ENCODE peak calls at places on chromosomes 11 and 22, in nine cellular contexts. One of them, this sample, is unnamed.

GRCh38 chr22:17965538-17966402 is 58.6 kb downstream of the MICAL3 start:
- DNase-seq in IMR-90: no peak
- DNase-seq in midbrain: no peak
- DNase-seq in SHP77 treated with DMSO at 0.1 percent for 48 hours: no peak
- DNase-seq in small intestine: no peak
- DNase-seq in NCI-H460: no peak
- DNase-seq in stimulated activated CD4-positive, alpha-beta T cell treated with anti-CD3 and anti-CD28 coated beads, Interleukin-4, amount 100 ng/mL, for 4 hours: no peak
- DNase-seq in effector CD4-positive, alpha-beta T cell: no peak
- DNase-seq in H9: no peak
- DNase-seq in this sample: no peak

GRCh38 chr22:17578129-17578754 is 14.9 kb downstream of the SLC25A18 start:
- DNase-seq in stimulated activated CD4-positive, alpha-beta T cell treated with anti-CD3 and anti-CD28 coated beads, Interleukin-4, amount 100 ng/mL, for 4 hours: no peak
- DNase-seq in midbrain: peak; percentile 85
- DNase-seq in effector CD4-positive, alpha-beta T cell: no peak
- DNase-seq in IMR-90: peak; percentile 36
- DNase-seq in small intestine: no peak
- DNase-seq in SHP77 treated with DMSO at 0.1 percent for 48 hours: no peak
- DNase-seq in NCI-H460: peak; percentile 60
- DNase-seq in H9: no peak
- DNase-seq in this sample: no peak

GRCh38 chr11:18705651-18706281 is 7.2 kb downstream of the TMEM86A start:
- DNase-seq in IMR-90: no peak
- DNase-seq in stimulated activated CD4-positive, alpha-beta T cell treated with anti-CD3 and anti-CD28 coated beads, Interleukin-4, amount 100 ng/mL, for 4 hours: peak; percentile 15
- DNase-seq in SHP77 treated with DMSO at 0.1 percent for 48 hours: no peak
- DNase-seq in NCI-H460: no peak
- DNase-seq in small intestine: no peak
- DNase-seq in H9: no peak
- DNase-seq in midbrain: peak; percentile 10
- DNase-seq in effector CD4-positive, alpha-beta T cell: no peak
- DNase-seq in this sample: no peak

GRCh38 chr22:36327922-36328551 is 59.7 kb downstream of the MYH9 start:
- DNase-seq in IMR-90: peak; percentile 78
- DNase-seq in stimulated activated CD4-positive, alpha-beta T cell treated with anti-CD3 and anti-CD28 coated beads, Interleukin-4, amount 100 ng/mL, for 4 hours: no peak
- DNase-seq in midbrain: no peak
- DNase-seq in H9: no peak
- DNase-seq in small intestine: peak; percentile 26
- DNase-seq in NCI-H460: no peak
- DNase-seq in effector CD4-positive, alpha-beta T cell: no peak
- DNase-seq in SHP77 treated with DMSO at 0.1 percent for 48 hours: peak; percentile 59
- DNase-seq in this sample: no peak

GRCh38 chr11:76051937-76052336 is 154.4 kb downstream of the WNT11 start:
- DNase-seq in NCI-H460: no peak
- DNase-seq in small intestine: peak; percentile 73
- DNase-seq in stimulated activated CD4-positive, alpha-beta T cell treated with anti-CD3 and anti-CD28 coated beads, Interleukin-4, amount 100 ng/mL, for 4 hours: no peak
- DNase-seq in midbrain: no peak
- DNase-seq in IMR-90: no peak
- DNase-seq in H9: no peak
- DNase-seq in SHP77 treated with DMSO at 0.1 percent for 48 hours: no peak
- DNase-seq in effector CD4-positive, alpha-beta T cell: no peak
- DNase-seq in this sample: no peak

GRCh38 chr22:32348031-32348611 is 9.5 kb upstream of the RFPL3 start:
- DNase-seq in NCI-H460: no peak
- DNase-seq in effector CD4-positive, alpha-beta T cell: no peak
- DNase-seq in IMR-90: no peak
- DNase-seq in small intestine: peak; percentile 57
- DNase-seq in stimulated activated CD4-positive, alpha-beta T cell treated with anti-CD3 and anti-CD28 coated beads, Interleukin-4, amount 100 ng/mL, for 4 hours: no peak
- DNase-seq in H9: no peak
- DNase-seq in SHP77 treated with DMSO at 0.1 percent for 48 hours: no peak
- DNase-seq in midbrain: no peak
- DNase-seq in this sample: no peak

GRCh38 chr11:68980776-68981065 is at the start of gene MRGPRD:
- DNase-seq in midbrain: no peak
- DNase-seq in H9: no peak
- DNase-seq in effector CD4-positive, alpha-beta T cell: no peak
- DNase-seq in SHP77 treated with DMSO at 0.1 percent for 48 hours: no peak
- DNase-seq in stimulated activated CD4-positive, alpha-beta T cell treated with anti-CD3 and anti-CD28 coated beads, Interleukin-4, amount 100 ng/mL, for 4 hours: no peak
- DNase-seq in small intestine: no peak
- DNase-seq in NCI-H460: no peak
- DNase-seq in IMR-90: no peak
- DNase-seq in this sample: no peak

GRCh38 chr11:8180469-8180868 is 11.6 kb upstream of the RIC3 start:
- DNase-seq in NCI-H460: no peak
- DNase-seq in SHP77 treated with DMSO at 0.1 percent for 48 hours: no peak
- DNase-seq in IMR-90: no peak
- DNase-seq in effector CD4-positive, alpha-beta T cell: no peak
- DNase-seq in stimulated activated CD4-positive, alpha-beta T cell treated with anti-CD3 and anti-CD28 coated beads, Interleukin-4, amount 100 ng/mL, for 4 hours: no peak
- DNase-seq in small intestine: no peak
- DNase-seq in H9: peak; percentile 67
- DNase-seq in midbrain: no peak
- DNase-seq in this sample: peak; percentile 44

GRCh38 chr11:85725510-85726258 is 39.7 kb upstream of the CCDC89 start:
- DNase-seq in NCI-H460: no peak
- DNase-seq in H9: no peak
- DNase-seq in SHP77 treated with DMSO at 0.1 percent for 48 hours: no peak
- DNase-seq in effector CD4-positive, alpha-beta T cell: no peak
- DNase-seq in small intestine: peak; percentile 70
- DNase-seq in midbrain: no peak
- DNase-seq in IMR-90: peak; percentile 97
- DNase-seq in stimulated activated CD4-positive, alpha-beta T cell treated with anti-CD3 and anti-CD28 coated beads, Interleukin-4, amount 100 ng/mL, for 4 hours: no peak
- DNase-seq in this sample: no peak

GRCh38 chr22:50025993-50026392 is 13.4 kb upstream of the IL17REL start:
- DNase-seq in H9: no peak
- DNase-seq in stimulated activated CD4-positive, alpha-beta T cell treated with anti-CD3 and anti-CD28 coated beads, Interleukin-4, amount 100 ng/mL, for 4 hours: no peak
- DNase-seq in SHP77 treated with DMSO at 0.1 percent for 48 hours: no peak
- DNase-seq in effector CD4-positive, alpha-beta T cell: no peak
- DNase-seq in NCI-H460: no peak
- DNase-seq in small intestine: no peak
- DNase-seq in midbrain: no peak
- DNase-seq in IMR-90: no peak
- DNase-seq in this sample: no peak

GRCh38 chr11:69375316-69376154 is 81.6 kb downstream of the MYEOV start:
- DNase-seq in NCI-H460: no peak
- DNase-seq in effector CD4-positive, alpha-beta T cell: no peak
- DNase-seq in H9: no peak
- DNase-seq in small intestine: peak; percentile 54
- DNase-seq in IMR-90: no peak
- DNase-seq in SHP77 treated with DMSO at 0.1 percent for 48 hours: no peak
- DNase-seq in midbrain: no peak
- DNase-seq in stimulated activated CD4-positive, alpha-beta T cell treated with anti-CD3 and anti-CD28 coated beads, Interleukin-4, amount 100 ng/mL, for 4 hours: no peak
- DNase-seq in this sample: no peak

GRCh38 chr11:2674681-2675131 is 25.1 kb downstream of the KCNQ1OT1 start:
- DNase-seq in H9: peak; percentile 20
- DNase-seq in small intestine: no peak
- DNase-seq in IMR-90: no peak
- DNase-seq in SHP77 treated with DMSO at 0.1 percent for 48 hours: no peak
- DNase-seq in effector CD4-positive, alpha-beta T cell: no peak
- DNase-seq in stimulated activated CD4-positive, alpha-beta T cell treated with anti-CD3 and anti-CD28 coated beads, Interleukin-4, amount 100 ng/mL, for 4 hours: no peak
- DNase-seq in NCI-H460: no peak
- DNase-seq in midbrain: peak; percentile 49
- DNase-seq in this sample: peak; percentile 22

GRCh38 chr22:35173655-35174054 is 83.6 kb upstream of the HMGXB4 start:
- DNase-seq in small intestine: no peak
- DNase-seq in effector CD4-positive, alpha-beta T cell: no peak
- DNase-seq in stimulated activated CD4-positive, alpha-beta T cell treated with anti-CD3 and anti-CD28 coated beads, Interleukin-4, amount 100 ng/mL, for 4 hours: no peak
- DNase-seq in midbrain: no peak
- DNase-seq in IMR-90: no peak
- DNase-seq in NCI-H460: no peak
- DNase-seq in H9: no peak
- DNase-seq in SHP77 treated with DMSO at 0.1 percent for 48 hours: no peak
- DNase-seq in this sample: no peak

GRCh38 chr11:65817815-65818680 is 15.7 kb upstream of the SNX32 start:
- DNase-seq in H9: peak; percentile 91
- DNase-seq in midbrain: peak; percentile 93
- DNase-seq in stimulated activated CD4-positive, alpha-beta T cell treated with anti-CD3 and anti-CD28 coated beads, Interleukin-4, amount 100 ng/mL, for 4 hours: peak; percentile 86
- DNase-seq in IMR-90: peak; percentile 80
- DNase-seq in effector CD4-positive, alpha-beta T cell: peak; percentile 97
- DNase-seq in small intestine: peak; percentile 86
- DNase-seq in SHP77 treated with DMSO at 0.1 percent for 48 hours: peak; percentile 56
- DNase-seq in NCI-H460: peak; percentile 80
- DNase-seq in this sample: peak; percentile 95

GRCh38 chr11:96486890-96487633 is 97.2 kb downstream of the JRKL start:
- DNase-seq in midbrain: no peak
- DNase-seq in effector CD4-positive, alpha-beta T cell: no peak
- DNase-seq in IMR-90: peak; percentile 25
- DNase-seq in SHP77 treated with DMSO at 0.1 percent for 48 hours: no peak
- DNase-seq in stimulated activated CD4-positive, alpha-beta T cell treated with anti-CD3 and anti-CD28 coated beads, Interleukin-4, amount 100 ng/mL, for 4 hours: no peak
- DNase-seq in H9: peak; percentile 60
- DNase-seq in NCI-H460: peak; percentile 44
- DNase-seq in small intestine: peak; percentile 28
- DNase-seq in this sample: peak; percentile 20

GRCh38 chr22:45254789-45255261 is 14.1 kb upstream of the KIAA0930 start:
- DNase-seq in midbrain: no peak
- DNase-seq in stimulated activated CD4-positive, alpha-beta T cell treated with anti-CD3 and anti-CD28 coated beads, Interleukin-4, amount 100 ng/mL, for 4 hours: no peak
- DNase-seq in H9: no peak
- DNase-seq in effector CD4-positive, alpha-beta T cell: no peak
- DNase-seq in IMR-90: no peak
- DNase-seq in SHP77 treated with DMSO at 0.1 percent for 48 hours: no peak
- DNase-seq in small intestine: no peak
- DNase-seq in NCI-H460: no peak
- DNase-seq in this sample: no peak

GRCh38 chr11:17767301-17767885 is 32.8 kb downstream of the KCNC1 start:
- DNase-seq in IMR-90: no peak
- DNase-seq in effector CD4-positive, alpha-beta T cell: no peak
- DNase-seq in SHP77 treated with DMSO at 0.1 percent for 48 hours: no peak
- DNase-seq in stimulated activated CD4-positive, alpha-beta T cell treated with anti-CD3 and anti-CD28 coated beads, Interleukin-4, amount 100 ng/mL, for 4 hours: no peak
- DNase-seq in NCI-H460: no peak
- DNase-seq in H9: no peak
- DNase-seq in midbrain: no peak
- DNase-seq in small intestine: no peak
- DNase-seq in this sample: no peak

GRCh38 chr11:36007127-36007824 is 63.4 kb downstream of the LDLRAD3 start:
- DNase-seq in IMR-90: no peak
- DNase-seq in effector CD4-positive, alpha-beta T cell: no peak
- DNase-seq in H9: no peak
- DNase-seq in midbrain: no peak
- DNase-seq in NCI-H460: no peak
- DNase-seq in SHP77 treated with DMSO at 0.1 percent for 48 hours: no peak
- DNase-seq in small intestine: no peak
- DNase-seq in stimulated activated CD4-positive, alpha-beta T cell treated with anti-CD3 and anti-CD28 coated beads, Interleukin-4, amount 100 ng/mL, for 4 hours: no peak
- DNase-seq in this sample: no peak

GRCh38 chr11:116062129-116062525 is 557.9 kb upstream of the CADM1 start:
- DNase-seq in IMR-90: no peak
- DNase-seq in small intestine: peak; percentile 79
- DNase-seq in H9: no peak
- DNase-seq in NCI-H460: no peak
- DNase-seq in stimulated activated CD4-positive, alpha-beta T cell treated with anti-CD3 and anti-CD28 coated beads, Interleukin-4, amount 100 ng/mL, for 4 hours: no peak
- DNase-seq in midbrain: no peak
- DNase-seq in effector CD4-positive, alpha-beta T cell: no peak
- DNase-seq in SHP77 treated with DMSO at 0.1 percent for 48 hours: no peak
- DNase-seq in this sample: no peak

GRCh38 chr22:20027966-20028854 is 7.3 kb downstream of the TANGO2 start:
- DNase-seq in H9: peak; percentile 15
- DNase-seq in stimulated activated CD4-positive, alpha-beta T cell treated with anti-CD3 and anti-CD28 coated beads, Interleukin-4, amount 100 ng/mL, for 4 hours: no peak
- DNase-seq in small intestine: peak; percentile 44
- DNase-seq in IMR-90: no peak
- DNase-seq in midbrain: no peak
- DNase-seq in NCI-H460: no peak
- DNase-seq in effector CD4-positive, alpha-beta T cell: no peak
- DNase-seq in SHP77 treated with DMSO at 0.1 percent for 48 hours: no peak
- DNase-seq in this sample: no peak

GRCh38 chr11:70246196-70246595 is 24.3 kb upstream of the PPFIA1 start:
- DNase-seq in SHP77 treated with DMSO at 0.1 percent for 48 hours: no peak
- DNase-seq in small intestine: no peak
- DNase-seq in IMR-90: peak; percentile 68
- DNase-seq in midbrain: no peak
- DNase-seq in effector CD4-positive, alpha-beta T cell: no peak
- DNase-seq in stimulated activated CD4-positive, alpha-beta T cell treated with anti-CD3 and anti-CD28 coated beads, Interleukin-4, amount 100 ng/mL, for 4 hours: no peak
- DNase-seq in NCI-H460: no peak
- DNase-seq in H9: no peak
- DNase-seq in this sample: no peak

GRCh38 chr11:117193130-117194020 is 5.8 kb upstream of the TAGLN start:
- DNase-seq in SHP77 treated with DMSO at 0.1 percent for 48 hours: no peak
- DNase-seq in small intestine: no peak
- DNase-seq in IMR-90: no peak
- DNase-seq in stimulated activated CD4-positive, alpha-beta T cell treated with anti-CD3 and anti-CD28 coated beads, Interleukin-4, amount 100 ng/mL, for 4 hours: no peak
- DNase-seq in NCI-H460: no peak
- DNase-seq in effector CD4-positive, alpha-beta T cell: no peak
- DNase-seq in H9: no peak
- DNase-seq in midbrain: no peak
- DNase-seq in this sample: no peak

GRCh38 chr11:38169286-38169685 is 1571.2 kb upstream of the RAG2 start:
- DNase-seq in stimulated activated CD4-positive, alpha-beta T cell treated with anti-CD3 and anti-CD28 coated beads, Interleukin-4, amount 100 ng/mL, for 4 hours: no peak
- DNase-seq in SHP77 treated with DMSO at 0.1 percent for 48 hours: no peak
- DNase-seq in effector CD4-positive, alpha-beta T cell: no peak
- DNase-seq in H9: no peak
- DNase-seq in midbrain: no peak
- DNase-seq in IMR-90: peak; percentile 2
- DNase-seq in small intestine: no peak
- DNase-seq in NCI-H460: peak; percentile 38
- DNase-seq in this sample: no peak

GRCh38 chr11:33320814-33321330 is 63.7 kb downstream of the HIPK3 start:
- DNase-seq in IMR-90: peak; percentile 44
- DNase-seq in small intestine: peak; percentile 94
- DNase-seq in effector CD4-positive, alpha-beta T cell: no peak
- DNase-seq in midbrain: no peak
- DNase-seq in stimulated activated CD4-positive, alpha-beta T cell treated with anti-CD3 and anti-CD28 coated beads, Interleukin-4, amount 100 ng/mL, for 4 hours: no peak
- DNase-seq in NCI-H460: no peak
- DNase-seq in SHP77 treated with DMSO at 0.1 percent for 48 hours: no peak
- DNase-seq in H9: no peak
- DNase-seq in this sample: no peak

This sample was measured in neural progenitor cell.